ENCODE peak calls at places on chromosomes 13 and 19, in seven cellular contexts. E is BE2C; D is T-cell; B is stimulated activated CD4-positive, alpha-beta T cell treated with anti-CD3 and anti-CD28 coated beads, Interleukin-15, amount 100 ng/mL, for 48 hours; L is naive B cell; F is stimulated activated CD8-positive, alpha-beta memory T cell treated with anti-CD3 and anti-CD28 coated beads, Interleukin-2, amount 100 ng/mL, for 1 hour; S is activated T-cell treated with anti-CD3 and anti-CD28 coated beads, Interleukin-2, amount 50 U/mL, for 72 hours. X is an unnamed sample.

GRCh38 chr19:719081-719512 is 10.4 kb downstream of the PALM start:
- DNase-seq in L (no peak), D (no peak), E (no peak), S (no peak), B (no peak), F (no peak), X (no peak)

GRCh38 chr19:42370667-42371066 is 19.4 kb downstream of the CNFN start:
- DNase-seq in B (no peak), D (no peak), E (no peak), F (no peak), S (no peak), L (no peak), X (no peak)

GRCh38 chr13:110920038-110920437 is 5.2 kb upstream of the ANKRD10 start:
- DNase-seq in F (no peak), D (no peak), S (no peak), L (no peak), E (no peak), B (no peak), X (no peak)

GRCh38 chr13:111948811-111949210 is 118.1 kb upstream of the SOX1 start:
- DNase-seq in S (no peak), L (no peak), E (no peak), F (no peak), D (no peak), B (no peak), X (no peak)

GRCh38 chr13:62512194-62513141 is 1096.8 kb upstream of the PCDH20 start:
- DNase-seq in E (peak; percentile 67), D (no peak), S (peak; percentile 4), L (peak; percentile 11), F (no peak), B (no peak), X (peak; percentile 4)

GRCh38 chr19:7395360-7395781 is 46.6 kb downstream of the ARHGEF18 start:
- DNase-seq in L (no peak), S (no peak), B (no peak), D (no peak), F (no peak), E (no peak), X (no peak)

GRCh38 chr19:41853344-41853743 is 6.7 kb upstream of the RPS19 start:
- DNase-seq in L (no peak), S (no peak), D (no peak), F (no peak), B (no peak), E (no peak), X (no peak)

GRCh38 chr19:18193388-18194207 is 580 bp downstream of the MPV17L2 start:
- DNase-seq in E (no peak), S (no peak), D (no peak), L (no peak), F (no peak), B (no peak), X (no peak)

GRCh38 chr19:47765522-47766358 is 12.8 kb upstream of the SELENOW start:
- DNase-seq in D (no peak), B (peak; percentile 31), S (peak; percentile 41), E (peak; percentile 88), L (no peak), F (no peak), X (peak; percentile 57)

GRCh38 chr13:78881054-78881453 is 222.1 kb upstream of the OBI1 start:
- DNase-seq in B (no peak), F (no peak), S (no peak), L (no peak), D (no peak), E (peak; percentile 44), X (no peak)

GRCh38 chr13:32136061-32136460 is 104.5 kb downstream of the FRY start:
- DNase-seq in L (no peak), B (no peak), D (no peak), E (no peak), S (no peak), F (no peak), X (no peak)

GRCh38 chr13:112575680-112576079 is 12.3 kb downstream of the TUBGCP3 start:
- DNase-seq in S (no peak), B (no peak), E (no peak), D (no peak), F (no peak), L (no peak), X (no peak)

X was measured in stimulated activated naive CD8-positive, alpha-beta T cell treated with anti-CD3 and anti-CD28 coated beads, Interleukin-15, Interleukin-2, amounts not matched to agents 100 U/mL and 50 U/mL, for 24 hours.